ENCODE peak calls at places on chromosomes 1 and 21, in nine cellular contexts. O is IMR-90, A is ovary, D is left ventricle myocardium inferior, I is keratinocyte, V is ascending aorta, K is endodermal cell, F is aorta, Z is Karpas-422. X is an unnamed sample.

GRCh38 chr1:207455183-207455754 is 1.1 kb downstream of the CR2 start:
- DNase-seq in I (no peak), K (no peak), O (no peak), Z (no peak), A (no peak), V (no peak), D (no peak), F (no peak), X (no peak)

GRCh38 chr1:87141556-87141955 is 187.1 kb upstream of the LMO4 start:
- DNase-seq in I (no peak), F (no peak), K (no peak), V (no peak), A (no peak), D (no peak), O (no peak), Z (no peak), X (no peak)

GRCh38 chr1:80675469-80675868 is 1125.3 kb upstream of the ADGRL2 start:
- DNase-seq in O (no peak), A (no peak), F (no peak), I (no peak), K (no peak), D (no peak), Z (no peak), V (no peak), X (no peak)

GRCh38 chr1:164635784-164636729 is 77.1 kb downstream of the PBX1 start:
- DNase-seq in O (no peak), I (no peak), D (no peak), F (no peak), K (no peak), Z (no peak), A (no peak), V (no peak), X (peak; percentile 78)

GRCh38 chr1:173161510-173162221 is 45.5 kb downstream of the TNFSF4 start:
- DNase-seq in Z (no peak), A (no peak), I (peak; percentile 44), D (no peak), V (no peak), F (no peak), K (no peak), O (peak; percentile 86), X (no peak)

GRCh38 chr1:157367091-157367739 is 185.1 kb downstream of the FCRL5 start:
- DNase-seq in V (no peak), A (no peak), I (no peak), F (no peak), O (no peak), K (no peak), D (no peak), Z (no peak), X (no peak)

GRCh38 chr21:40795313-40795712 is 51.6 kb downstream of the DSCAM start:
- DNase-seq in K (no peak), A (no peak), V (no peak), O (no peak), I (no peak), D (no peak), Z (no peak), F (no peak), X (no peak)

GRCh38 chr1:80531182-80531581 is 1269.6 kb upstream of the ADGRL2 start:
- DNase-seq in K (no peak), F (no peak), Z (no peak), D (no peak), A (no peak), I (no peak), O (no peak), V (no peak), X (no peak)

GRCh38 chr1:28129150-28129549 is 40.7 kb upstream of the EYA3 start:
- DNase-seq in F (no peak), V (no peak), A (no peak), K (no peak), I (peak; percentile 90), O (peak; percentile 82), Z (no peak), D (no peak), X (no peak)

GRCh38 chr1:83065952-83066727 is 932.8 kb downstream of the TTLL7 start:
- DNase-seq in A (no peak), O (no peak), I (no peak), K (no peak), D (no peak), F (no peak), Z (no peak), V (no peak), X (no peak)

GRCh38 chr1:83067954-83068353 is 931.0 kb downstream of the TTLL7 start:
- DNase-seq in D (no peak), Z (no peak), I (no peak), V (no peak), O (no peak), F (no peak), K (no peak), A (no peak), X (no peak)

GRCh38 chr1:83060216-83060615 is 938.7 kb downstream of the TTLL7 start:
- DNase-seq in D (no peak), V (no peak), K (no peak), F (no peak), I (no peak), O (no peak), Z (no peak), A (no peak), X (no peak)

GRCh38 chr1:83064589-83065242 is 934.2 kb downstream of the TTLL7 start:
- DNase-seq in Z (no peak), D (no peak), K (no peak), F (no peak), A (no peak), O (no peak), I (no peak), V (no peak), X (no peak)
- H3K4me3 ChIP-seq in Z (no peak overlapping the region), D (peak overlapping the region; percentile 20), K (no peak overlapping the region), F (peak overlapping the region; percentile 54), A (no peak overlapping the region), O (no peak overlapping the region), I (peak overlapping the region; percentile 29), V (no peak overlapping the region), X (no peak overlapping the region)

DNA sequence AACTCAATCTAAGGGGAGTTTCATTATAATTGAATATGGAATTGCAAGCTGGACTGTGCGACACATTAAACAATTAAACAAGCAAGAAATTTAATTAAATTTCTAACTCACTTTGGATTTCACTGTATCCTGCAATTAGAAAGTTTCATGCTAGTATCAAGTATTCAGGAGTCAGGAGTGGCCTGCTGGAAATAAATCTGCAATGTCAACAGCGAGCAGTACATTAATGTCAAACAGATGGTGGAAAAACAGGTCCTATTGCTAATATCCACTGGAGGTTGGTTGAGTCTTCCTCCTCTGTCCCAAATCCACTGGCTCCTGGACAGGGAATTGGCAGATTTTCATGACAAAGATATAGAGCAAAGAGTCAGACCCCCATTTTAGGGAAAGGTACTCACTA is 237.1 kb downstream of the VAV3 start:
- DNase-seq in F (no peak), K (no peak), O (no peak), V (no peak), A (no peak), D (no peak), I (no peak), Z (no peak), X (no peak)
- H3K4me1 ChIP-seq in F (no peaks in the 10 kb centered on the region), K (no peaks in the 10 kb centered on the region), O (no peaks in the 10 kb centered on the region), V (no peaks in the 10 kb centered on the region), A (no peaks in the 10 kb centered on the region), D (no peaks in the 10 kb centered on the region), I (no peaks in the 10 kb centered on the region), Z (no peaks in the 10 kb centered on the region), X (no peaks in the 10 kb centered on the region)

DNA sequence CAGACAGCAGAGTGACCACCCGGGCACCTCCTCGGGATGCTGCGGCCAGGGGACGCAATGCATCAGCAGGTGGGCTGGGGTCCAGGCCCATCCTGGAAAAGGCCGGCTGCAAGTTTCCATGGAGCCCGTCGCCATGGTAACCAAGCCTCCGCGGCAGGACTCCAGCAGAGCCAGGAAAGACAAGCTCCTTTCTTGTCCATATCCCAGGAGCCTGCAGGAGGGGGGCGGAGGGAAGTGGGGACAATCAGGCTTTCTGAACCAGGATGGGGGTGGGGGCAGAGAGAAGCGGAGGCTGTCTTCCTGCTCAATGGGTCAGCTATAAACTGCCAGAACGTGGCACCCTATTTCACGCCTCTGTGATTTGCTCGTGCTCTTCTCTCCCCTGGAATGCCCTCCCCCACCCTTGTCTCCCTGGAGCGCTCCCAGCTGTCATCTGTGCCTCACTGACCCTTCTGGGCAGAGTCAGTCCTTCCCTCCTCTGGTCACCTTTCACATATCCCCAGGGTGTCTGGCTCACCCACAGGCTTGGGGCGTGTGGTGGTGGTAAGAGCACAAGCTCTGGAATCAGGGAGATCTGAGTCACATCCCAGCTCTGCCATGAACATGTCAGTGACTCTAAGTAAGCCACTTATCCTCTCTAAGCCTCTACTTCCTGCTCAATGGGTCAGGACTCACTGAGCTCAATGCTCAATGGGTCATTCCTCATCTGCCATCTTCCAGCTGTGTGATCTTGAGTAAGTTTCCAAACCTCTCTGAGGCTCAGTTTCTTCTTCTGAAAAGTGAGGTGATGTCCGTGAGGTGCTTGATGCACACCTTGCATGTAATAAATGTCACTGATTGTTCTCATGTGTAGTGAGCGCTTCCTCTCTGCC is 58.9 kb upstream of the LAPTM5 start:
- DNase-seq in V (no peak), Z (no peak), K (peak; percentile 94), A (peak; percentile 59), O (peak; percentile 92), I (peak; percentile 58), D (peak; percentile 44), F (no peak), X (no peak)
- H3K4me3 ChIP-seq in V (no peak overlapping the region), Z (no peak overlapping the region), K (no peak overlapping the region), A (no peak overlapping the region), O (no peak overlapping the region), I (no peak overlapping the region), D (no peak overlapping the region), F (no peak overlapping the region), X (no peak overlapping the region)

GRCh38 chr1:8873001-8873400 is 5.5 kb downstream of the ENO1 start:
- DNase-seq in O (no peak), K (peak; percentile 44), I (no peak), A (no peak), Z (no peak), F (no peak), V (no peak), D (no peak), X (no peak)

GRCh38 chr1:8873506-8874229 is 4.8 kb downstream of the ENO1 start:
- DNase-seq in O (peak; percentile 98), I (peak; percentile 93), V (peak; percentile 85), Z (no peak), F (peak; percentile 95), A (no peak), K (peak; percentile 95), D (peak; percentile 61), X (peak; percentile 85)

GRCh38 chr1:8874230-8875201 is 4.0 kb downstream of the ENO1 start:
- DNase-seq in A (no peak), D (no peak), Z (no peak), V (no peak), K (no peak), O (peak; percentile 61), I (no peak), F (no peak), X (no peak)

GRCh38 chr1:8876099-8876496 is 2.4 kb downstream of the ENO1 start:
- DNase-seq in Z (no peak), F (no peak), D (no peak), K (no peak), I (no peak), O (no peak), A (no peak), V (no peak), X (no peak)

DNA sequence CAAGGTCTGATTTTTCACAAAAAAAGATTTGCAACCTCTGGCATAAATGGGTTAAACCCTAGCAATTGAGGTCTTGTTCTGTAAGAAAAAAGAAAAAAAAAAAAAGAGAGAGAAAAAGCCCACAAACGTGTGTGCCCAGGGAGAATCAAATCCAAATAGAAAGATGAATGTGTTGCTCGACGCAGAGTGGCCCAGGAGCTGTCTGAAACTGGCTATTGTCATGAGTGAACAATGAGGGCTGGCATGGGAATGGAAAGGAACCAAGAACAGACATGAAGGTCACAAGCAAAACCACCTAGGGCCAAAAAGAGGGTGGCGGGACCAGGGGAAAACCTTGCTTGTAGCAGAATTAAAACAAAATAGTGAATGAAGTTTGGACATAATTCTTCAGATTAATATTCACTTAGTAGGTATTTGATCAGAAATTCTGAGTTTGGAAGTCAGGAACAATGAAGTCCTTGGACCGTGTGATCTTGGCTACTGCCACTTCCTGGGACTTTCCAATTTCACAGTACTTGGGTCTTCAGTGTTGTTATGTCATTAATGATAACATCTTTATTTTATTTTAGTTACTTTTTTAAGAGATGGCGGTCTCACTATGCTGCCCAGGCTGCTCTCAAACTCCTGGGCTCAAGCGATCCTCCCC is 3.1 kb downstream of the ENO1 start:
- DNase-seq in A (no peak), D (no peak), K (no peak), O (no peak), V (no peak), I (no peak), F (no peak), Z (no peak), X (no peak)
- H3K4me1 ChIP-seq in A (peaks cover 10% of the 10 kb centered on the region), D (peaks cover 86% of the 10 kb centered on the region), K (peaks cover 44% of the 10 kb centered on the region), O (peaks cover 42% of the 10 kb centered on the region), V (peaks cover 53% of the 10 kb centered on the region), I (peaks cover 64% of the 10 kb centered on the region), F (no peaks in the 10 kb centered on the region), Z (peaks cover 48% of the 10 kb centered on the region), X (peaks cover 78% of the 10 kb centered on the region)